ENCODE peak calls at places on chromosomes 16 and 17, in four cellular contexts. One of them, this sample, is unnamed.
A peak's percentile ranks its signal among the peaks of the same experiment; 100 is the strongest.

GRCh38 chr17:74417178-74418045 is 14.5 kb upstream of the GPRC5C start:
- DNase-seq in PC-9: peak; percentile 37
- DNase-seq in Karpas-422: peak; percentile 55
- DNase-seq in mesenchymal stem cell: peak; percentile 51
- DNase-seq in this sample: no peak

GRCh38 chr17:69331746-69332145 is 4.8 kb upstream of the ABCA5 start:
- DNase-seq in PC-9: no peak
- DNase-seq in Karpas-422: no peak
- DNase-seq in mesenchymal stem cell: no peak
- DNase-seq in this sample: no peak

GRCh38 chr17:47851764-47852112 is 775 bp upstream of the SP6 start:
- DNase-seq in PC-9: no peak
- DNase-seq in Karpas-422: no peak
- DNase-seq in mesenchymal stem cell: no peak
- DNase-seq in this sample: no peak

GRCh38 chr16:1171854-1172428 is 19.0 kb downstream of the CACNA1H start:
- DNase-seq in PC-9: no peak
- DNase-seq in Karpas-422: no peak
- DNase-seq in mesenchymal stem cell: no peak
- DNase-seq in this sample: no peak

GRCh38 chr17:2892305-2892971 is 96.2 kb downstream of the RAP1GAP2 start:
- DNase-seq in PC-9: peak; percentile 77
- DNase-seq in Karpas-422: no peak
- DNase-seq in mesenchymal stem cell: peak; percentile 71
- DNase-seq in this sample: no peak

GRCh38 chr17:27502526-27503324 is 46.5 kb downstream of the KSR1 start:
- DNase-seq in PC-9: no peak
- DNase-seq in Karpas-422: no peak
- DNase-seq in mesenchymal stem cell: peak; percentile 86
- DNase-seq in this sample: no peak

GRCh38 chr17:32483451-32484019 is 3.3 kb upstream of the CDK5R1 start:
- DNase-seq in PC-9: peak; percentile 37
- DNase-seq in Karpas-422: peak; percentile 68
- DNase-seq in mesenchymal stem cell: peak; percentile 74
- DNase-seq in this sample: peak; percentile 42

GRCh38 chr17:55005520-55005919 is 37.0 kb downstream of the STXBP4 start:
- DNase-seq in PC-9: no peak
- DNase-seq in Karpas-422: peak; percentile 72
- DNase-seq in mesenchymal stem cell: peak; percentile 26
- DNase-seq in this sample: peak; percentile 24

GRCh38 chr17:21397341-21398050 is 21.3 kb downstream of the KCNJ12 start:
- DNase-seq in PC-9: no peak
- DNase-seq in Karpas-422: no peak
- DNase-seq in mesenchymal stem cell: peak; percentile 48
- DNase-seq in this sample: no peak

GRCh38 chr16:9846362-9847099 is 335.7 kb downstream of the GRIN2A start:
- DNase-seq in PC-9: no peak
- DNase-seq in Karpas-422: no peak
- DNase-seq in mesenchymal stem cell: no peak
- DNase-seq in this sample: no peak

GRCh38 chr16:84045818-84046470 is 3.3 kb upstream of the SLC38A8 start:
- DNase-seq in PC-9: no peak
- DNase-seq in Karpas-422: no peak
- DNase-seq in mesenchymal stem cell: no peak
- DNase-seq in this sample: no peak

GRCh38 chr17:67137860-67138259 is 93.5 kb downstream of the CACNG1 start:
- DNase-seq in PC-9: no peak
- DNase-seq in Karpas-422: no peak
- DNase-seq in mesenchymal stem cell: no peak
- DNase-seq in this sample: no peak
- H3K4me2 ChIP-seq in PC-9: no peak overlapping the region
- H3K4me2 ChIP-seq in Karpas-422: no peak overlapping the region
- H3K4me2 ChIP-seq in mesenchymal stem cell: no peak overlapping the region
- H3K4me2 ChIP-seq in this sample: no peak overlapping the region

GRCh38 chr16:68369168-68369567 is 58.3 kb downstream of the PRMT7 start:
- DNase-seq in PC-9: no peak
- DNase-seq in Karpas-422: no peak
- DNase-seq in mesenchymal stem cell: no peak
- DNase-seq in this sample: peak; percentile 90

GRCh38 chr16:68371706-68372380 is 61.0 kb downstream of the PRMT7 start:
- DNase-seq in PC-9: no peak
- DNase-seq in Karpas-422: no peak
- DNase-seq in mesenchymal stem cell: no peak
- DNase-seq in this sample: no peak

GRCh38 chr16:68369697-68370096 is 58.9 kb downstream of the PRMT7 start:
- DNase-seq in PC-9: no peak
- DNase-seq in Karpas-422: no peak
- DNase-seq in mesenchymal stem cell: no peak
- DNase-seq in this sample: peak; percentile 92

GRCh38 chr16:68370921-68371651 is 60.3 kb downstream of the PRMT7 start:
- DNase-seq in PC-9: no peak
- DNase-seq in Karpas-422: no peak
- DNase-seq in mesenchymal stem cell: no peak
- DNase-seq in this sample: peak; percentile 93

DNA sequence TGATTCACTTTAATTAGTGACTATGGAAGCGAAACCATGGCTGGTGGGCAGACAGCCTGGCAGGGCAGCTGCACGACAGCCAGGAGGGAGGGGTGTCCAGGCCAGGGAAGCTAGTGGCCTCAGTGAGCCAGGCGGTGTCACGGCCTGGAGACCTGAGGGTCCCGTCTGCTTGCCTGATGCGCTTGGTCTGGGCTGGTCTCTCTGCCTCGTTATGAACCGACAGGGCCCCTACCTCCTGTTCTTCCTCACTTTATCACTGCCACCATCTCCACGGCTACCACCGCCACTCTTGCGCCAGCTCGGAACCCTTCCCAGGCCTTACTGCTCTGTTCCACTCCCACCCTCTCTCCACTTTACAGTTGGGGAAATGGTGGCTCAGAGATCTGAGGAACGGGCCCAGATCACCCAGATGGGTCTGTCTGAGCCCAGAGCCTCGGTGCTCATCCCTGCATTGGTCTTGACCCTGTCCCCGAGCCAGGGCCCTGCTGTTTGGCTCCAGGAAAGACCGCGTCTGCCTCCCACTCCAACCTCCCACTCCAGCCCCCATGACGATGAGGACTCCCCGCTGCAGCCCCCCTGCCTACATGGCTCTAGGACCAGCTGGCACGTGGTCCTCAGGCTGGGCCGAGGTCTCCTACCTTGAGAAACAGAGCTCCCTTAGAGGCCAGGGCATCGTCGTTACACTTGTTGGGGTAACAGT is 59.6 kb downstream of the PRMT7 start:
- DNase-seq in PC-9: no peak
- DNase-seq in Karpas-422: no peak
- DNase-seq in mesenchymal stem cell: no peak
- DNase-seq in this sample: peak; percentile 52
- H3K4me2 ChIP-seq in PC-9: no peak overlapping the region
- H3K4me2 ChIP-seq in Karpas-422: no peak overlapping the region
- H3K4me2 ChIP-seq in mesenchymal stem cell: no peak overlapping the region
- H3K4me2 ChIP-seq in this sample: peak overlapping the region; percentile 98

GRCh38 chr17:18904482-18904881 is 46.6 kb downstream of the PRPSAP2 start:
- DNase-seq in PC-9: no peak
- DNase-seq in Karpas-422: no peak
- DNase-seq in mesenchymal stem cell: no peak
- DNase-seq in this sample: no peak

GRCh38 chr17:18910881-18911280 is 41.1 kb upstream of the SLC5A10 start:
- DNase-seq in PC-9: no peak
- DNase-seq in Karpas-422: no peak
- DNase-seq in mesenchymal stem cell: no peak
- DNase-seq in this sample: no peak

GRCh38 chr17:18910326-18910725 is 41.6 kb upstream of the SLC5A10 start:
- DNase-seq in PC-9: no peak
- DNase-seq in Karpas-422: no peak
- DNase-seq in mesenchymal stem cell: no peak
- DNase-seq in this sample: no peak

GRCh38 chr17:18905226-18905625 is 46.7 kb upstream of the SLC5A10 start:
- DNase-seq in PC-9: no peak
- DNase-seq in Karpas-422: no peak
- DNase-seq in mesenchymal stem cell: no peak
- DNase-seq in this sample: no peak
- H3K4me2 ChIP-seq in PC-9: no peak overlapping the region
- H3K4me2 ChIP-seq in Karpas-422: no peak overlapping the region
- H3K4me2 ChIP-seq in mesenchymal stem cell: no peak overlapping the region
- H3K4me2 ChIP-seq in this sample: no peak overlapping the region

GRCh38 chr17:34635876-34636275 is 56.5 kb downstream of the TMEM132E start:
- DNase-seq in PC-9: no peak
- DNase-seq in Karpas-422: no peak
- DNase-seq in mesenchymal stem cell: no peak
- DNase-seq in this sample: no peak

GRCh38 chr17:34639706-34640425 is 60.5 kb downstream of the TMEM132E start:
- DNase-seq in PC-9: no peak
- DNase-seq in Karpas-422: no peak
- DNase-seq in mesenchymal stem cell: no peak
- DNase-seq in this sample: no peak

GRCh38 chr17:34637041-34637547 is 57.7 kb downstream of the TMEM132E start:
- DNase-seq in PC-9: no peak
- DNase-seq in Karpas-422: no peak
- DNase-seq in mesenchymal stem cell: no peak
- DNase-seq in this sample: no peak

GRCh38 chr17:34638526-34639260 is 59.3 kb downstream of the TMEM132E start:
- DNase-seq in PC-9: no peak
- DNase-seq in Karpas-422: no peak
- DNase-seq in mesenchymal stem cell: no peak
- DNase-seq in this sample: no peak

GRCh38 chr17:34637548-34638525 is 58.5 kb downstream of the TMEM132E start:
- DNase-seq in PC-9: peak; percentile 37
- DNase-seq in Karpas-422: peak; percentile 89
- DNase-seq in mesenchymal stem cell: peak; percentile 12
- DNase-seq in this sample: peak; percentile 83
- H3K4me2 ChIP-seq in PC-9: no peak overlapping the region
- H3K4me2 ChIP-seq in Karpas-422: no peak overlapping the region
- H3K4me2 ChIP-seq in mesenchymal stem cell: no peak overlapping the region
- H3K4me2 ChIP-seq in this sample: peak overlapping the region; percentile 67

GRCh38 chr16:81239722-81240121 is 1.2 kb downstream of the BCO1 start:
- DNase-seq in PC-9: no peak
- DNase-seq in Karpas-422: no peak
- DNase-seq in mesenchymal stem cell: no peak
- DNase-seq in this sample: no peak

GRCh38 chr16:81237282-81237681 is 1.2 kb upstream of the BCO1 start:
- DNase-seq in PC-9: no peak
- DNase-seq in Karpas-422: no peak
- DNase-seq in mesenchymal stem cell: no peak
- DNase-seq in this sample: no peak

GRCh38 chr16:81241706-81242105 is 3.2 kb downstream of the BCO1 start:
- DNase-seq in PC-9: no peak
- DNase-seq in Karpas-422: no peak
- DNase-seq in mesenchymal stem cell: no peak
- DNase-seq in this sample: no peak

GRCh38 chr16:81238296-81239011 is at the start of gene BCO1:
- DNase-seq in PC-9: peak; percentile 22
- DNase-seq in Karpas-422: no peak
- DNase-seq in mesenchymal stem cell: peak; percentile 82
- DNase-seq in this sample: no peak

GRCh38 chr16:81237942-81238295 is 570 bp upstream of the BCO1 start:
- DNase-seq in PC-9: no peak
- DNase-seq in Karpas-422: no peak
- DNase-seq in mesenchymal stem cell: no peak
- DNase-seq in this sample: no peak
- H3K4me2 ChIP-seq in PC-9: peak overlapping the region; percentile 93
- H3K4me2 ChIP-seq in Karpas-422: no peak overlapping the region
- H3K4me2 ChIP-seq in mesenchymal stem cell: peak overlapping the region; percentile 0
- H3K4me2 ChIP-seq in this sample: no peak overlapping the region

DNA sequence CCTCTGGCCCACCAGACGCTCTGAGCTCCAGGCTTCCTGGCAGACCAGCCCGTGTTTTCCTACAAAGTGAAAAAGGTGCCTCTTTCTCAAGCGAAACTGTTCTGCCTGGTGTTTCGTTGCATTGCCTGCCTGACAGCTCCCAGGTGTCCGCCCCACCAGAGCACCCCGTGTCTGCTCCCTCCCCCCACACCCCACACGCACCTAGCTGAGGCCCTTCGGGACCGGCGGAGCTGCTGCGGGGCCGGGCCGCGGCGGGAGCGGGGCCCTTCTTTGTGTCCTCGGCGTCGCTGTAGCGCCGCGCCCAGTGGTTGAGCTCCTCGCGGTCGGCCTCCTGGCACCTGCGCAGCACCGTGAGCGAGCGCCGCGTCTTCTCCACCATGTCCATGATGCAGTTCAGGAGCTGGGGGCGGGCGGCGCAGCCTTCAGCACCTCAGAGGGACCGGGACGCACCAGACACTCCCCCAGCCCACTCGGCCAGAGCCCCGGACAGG is 14.7 kb upstream of the PABPN1L start:
- DNase-seq in PC-9: no peak
- DNase-seq in Karpas-422: no peak
- DNase-seq in mesenchymal stem cell: no peak
- DNase-seq in this sample: no peak
- H3K4me2 ChIP-seq in PC-9: peak overlapping the region; percentile 31
- H3K4me2 ChIP-seq in Karpas-422: no peak overlapping the region
- H3K4me2 ChIP-seq in mesenchymal stem cell: no peak overlapping the region
- H3K4me2 ChIP-seq in this sample: no peak overlapping the region

DNA sequence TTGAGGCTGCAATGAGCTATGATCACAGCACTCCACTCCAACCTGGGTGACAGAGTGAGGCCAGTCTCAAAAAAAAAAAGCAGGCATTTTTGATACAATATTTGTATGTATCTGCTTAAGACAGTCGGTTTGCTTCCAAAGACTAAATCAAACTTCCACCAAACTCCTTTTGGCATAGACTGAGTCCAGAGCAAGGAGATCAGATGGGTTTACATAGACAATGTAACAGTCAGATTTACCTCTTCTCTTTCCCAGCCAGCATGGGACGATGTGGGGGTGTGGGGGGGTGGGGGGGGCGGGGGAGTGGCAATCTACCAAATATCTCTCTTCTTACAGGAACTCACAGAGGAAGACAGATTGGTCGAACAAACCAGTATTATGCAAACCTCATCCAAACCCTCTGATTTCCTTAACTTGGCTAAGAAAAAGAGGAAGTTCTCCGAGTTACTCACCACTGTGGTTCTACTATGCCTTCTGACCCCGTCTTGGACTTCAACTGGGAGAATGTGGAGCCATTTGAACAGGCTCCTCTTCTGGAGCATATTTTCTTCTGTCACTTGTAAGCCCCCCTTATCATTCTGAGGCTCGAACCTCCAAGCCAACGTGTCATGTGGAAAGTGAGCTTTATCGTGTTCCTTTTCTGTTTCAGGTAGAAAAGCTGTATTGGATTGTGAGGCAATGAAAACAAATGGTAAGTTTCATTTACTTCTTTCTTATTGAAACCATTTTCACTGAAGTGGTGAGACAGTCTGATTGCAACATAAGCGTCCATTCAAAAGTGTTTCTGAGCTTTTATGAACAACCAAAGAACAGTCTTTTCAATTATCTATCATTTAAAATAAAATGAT is at the start of gene MILR1:
- DNase-seq in PC-9: peak; percentile 39
- DNase-seq in Karpas-422: peak; percentile 97
- DNase-seq in mesenchymal stem cell: peak; percentile 86
- DNase-seq in this sample: no peak
- H3K4me2 ChIP-seq in PC-9: peak within 1 kb of the TSS; percentile 87
- H3K4me2 ChIP-seq in Karpas-422: peak within 1 kb of the TSS; percentile 80
- H3K4me2 ChIP-seq in mesenchymal stem cell: no peak within 1 kb of the TSS
- H3K4me2 ChIP-seq in this sample: no peak within 1 kb of the TSS

DNA sequence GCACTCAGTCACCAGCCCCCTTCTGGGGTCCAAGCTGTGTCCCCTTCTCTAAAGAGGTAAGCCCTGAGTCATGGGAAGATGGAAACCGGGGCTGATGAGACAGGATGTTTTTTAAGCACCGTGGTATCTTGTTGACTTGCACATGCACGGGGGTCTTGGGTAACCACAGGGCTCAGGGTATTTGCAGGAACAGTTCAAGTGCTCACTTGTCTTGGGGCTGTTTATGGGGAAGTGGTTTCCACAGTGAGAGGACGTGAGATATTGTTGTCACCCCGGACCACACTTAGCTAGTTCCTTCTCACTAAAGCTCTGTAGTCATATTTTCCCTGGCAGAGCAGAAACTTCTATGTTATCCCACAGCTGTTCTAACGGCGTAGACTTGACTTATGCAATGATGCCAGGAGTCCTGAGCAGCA is 7.7 kb downstream of the CCL3L1 start:
- DNase-seq in PC-9: no peak
- DNase-seq in Karpas-422: peak; percentile 69
- DNase-seq in mesenchymal stem cell: peak; percentile 52
- DNase-seq in this sample: peak; percentile 93
- H3K4me2 ChIP-seq in PC-9: no peak overlapping the region
- H3K4me2 ChIP-seq in Karpas-422: peak overlapping the region; percentile 44
- H3K4me2 ChIP-seq in mesenchymal stem cell: no peak overlapping the region
- H3K4me2 ChIP-seq in this sample: peak overlapping the region; percentile 38